ENCODE peak calls at places on chromosomes 16 and 17, in six cellular contexts. B is ovary; Z is stimulated activated CD4-positive, alpha-beta T cell treated with anti-CD3 and anti-CD28 coated beads, Interleukin-2, amount 100 ng/mL, for 24 hours; F is CD4-positive, alpha-beta memory T cell; H is T-helper 2 cell; G is SW 1271. T is an unnamed sample.

GRCh38 chr17:47205419-47205963 is 3.7 kb upstream of the MYL4 start:
- DNase-seq in B (peak; percentile 64), Z (peak; percentile 58), F (peak; percentile 74), H (peak; percentile 45), G (no peak), T (peak; percentile 78)

GRCh38 chr16:2095918-2096582 is 39.6 kb downstream of the PKD1 start:
- DNase-seq in B (no peak), Z (no peak), F (no peak), H (no peak), G (no peak), T (no peak)

GRCh38 chr17:39153541-39154111 is 2.2 kb upstream of the PLXDC1 start:
- DNase-seq in B (peak; percentile 95), Z (peak; percentile 98), F (peak; percentile 92), H (peak; percentile 84), G (peak; percentile 63), T (peak; percentile 71)

GRCh38 chr17:49371178-49371834 is 9.3 kb upstream of the ZNF652 start:
- DNase-seq in B (no peak), Z (no peak), F (no peak), H (no peak), G (no peak), T (no peak)

GRCh38 chr17:67711916-67712315 is 5.8 kb upstream of the NOL11 start:
- DNase-seq in B (no peak), Z (no peak), F (no peak), H (no peak), G (no peak), T (no peak)

GRCh38 chr17:80800775-80801391 is 190.8 kb upstream of the CHMP6 start:
- DNase-seq in B (no peak), Z (no peak), F (no peak), H (no peak), G (no peak), T (no peak)

GRCh38 chr17:62587554-62587953 is 39.9 kb upstream of the MRC2 start:
- DNase-seq in B (no peak), Z (no peak), F (no peak), H (no peak), G (no peak), T (no peak)

GRCh38 chr17:1861391-1862010 is 31.7 kb downstream of the RPA1 start:
- DNase-seq in B (peak; percentile 54), Z (no peak), F (no peak), H (no peak), G (no peak), T (no peak)

GRCh38 chr17:7932483-7932891 is 481 bp downstream of the CNTROB start:
- DNase-seq in B (no peak), Z (no peak), F (no peak), H (no peak), G (no peak), T (no peak)

GRCh38 chr17:19243838-19244237 is 6.7 kb downstream of the EPN2 start:
- DNase-seq in B (no peak), Z (no peak), F (no peak), H (no peak), G (no peak), T (no peak)

GRCh38 chr16:77881355-77882003 is 93.1 kb downstream of the VAT1L start:
- DNase-seq in B (no peak), Z (no peak), F (no peak), H (no peak), G (no peak), T (no peak)

GRCh38 chr16:48816393-48816792 is 206.4 kb upstream of the N4BP1 start:
- DNase-seq in B (no peak), Z (no peak), F (no peak), H (no peak), G (no peak), T (no peak)

GRCh38 chr16:66954097-66954659 is 6.9 kb upstream of the CES3 start:
- DNase-seq in B (peak; percentile 87), Z (peak; percentile 83), F (peak; percentile 66), H (peak; percentile 56), G (peak; percentile 33), T (peak; percentile 45)

GRCh38 chr16:56102159-56102798 is 89.0 kb upstream of the GNAO1 start:
- DNase-seq in B (peak; percentile 50), Z (peak; percentile 13), F (no peak), H (no peak), G (no peak), T (no peak)

GRCh38 chr16:3101018-3101840 is 2.1 kb upstream of the ZSCAN10 start:
- DNase-seq in B (no peak), Z (peak; percentile 62), F (peak; percentile 51), H (peak; percentile 30), G (no peak), T (no peak)

GRCh38 chr16:77888786-77889185 is 100.4 kb downstream of the VAT1L start:
- DNase-seq in B (no peak), Z (no peak), F (no peak), H (no peak), G (no peak), T (no peak)

GRCh38 chr16:53043462-53043861 is 9.2 kb downstream of the CHD9NB start:
- DNase-seq in B (peak; percentile 41), Z (no peak), F (no peak), H (no peak), G (no peak), T (no peak)

GRCh38 chr17:55322451-55322985 is 57.8 kb downstream of the HLF start:
- DNase-seq in B (no peak), Z (no peak), F (no peak), H (no peak), G (no peak), T (no peak)

GRCh38 chr17:42900460-42901331 is at the start of gene G6PC1:
- DNase-seq in B (no peak), Z (no peak), F (no peak), H (no peak), G (no peak), T (no peak)